ENCODE peak calls at places on chromosomes 13 and 19, in six cellular contexts. S is neural progenitor cell; G is CD4-positive, alpha-beta T cell; C is SJSA1; P is IMR-90; J is transverse colon. E is an unnamed sample.

GRCh38 chr13:56182598-56182997 is 958.1 kb upstream of the PRR20A start:
- DNase-seq in J (no peak), C (no peak), S (no peak), G (no peak), P (no peak), E (no peak)

GRCh38 chr13:39402221-39402620 is 200.8 kb downstream of the LHFPL6 start:
- DNase-seq in G (no peak), P (no peak), J (no peak), C (no peak), S (no peak), E (no peak)

GRCh38 chr19:37928527-37929286 is 21.7 kb downstream of the SIPA1L3 start:
- DNase-seq in C (no peak), S (no peak), G (no peak), J (no peak), P (no peak), E (no peak)

GRCh38 chr13:84362777-84363176 is 480.5 kb upstream of the SLITRK1 start:
- DNase-seq in S (no peak), P (no peak), C (no peak), G (no peak), J (no peak), E (no peak)

GRCh38 chr19:45211751-45212381 is 33.3 kb downstream of the BLOC1S3 start:
- DNase-seq in C (no peak), P (no peak), G (no peak), S (no peak), J (no peak), E (no peak)

GRCh38 chr19:38385804-38386257 is 2.0 kb downstream of the GGN start:
- DNase-seq in G (no peak), J (no peak), C (no peak), P (no peak), S (peak), E (no peak)

GRCh38 chr13:99382428-99383133 is 75.4 kb upstream of the GPR183 start:
- DNase-seq in P (no peak), C (no peak), G (no peak), J (peak), S (no peak), E (no peak)

GRCh38 chr13:75907044-75907443 is 270.9 kb downstream of the LMO7 start:
- DNase-seq in G (no peak), J (no peak), C (no peak), S (no peak), P (no peak), E (no peak)

GRCh38 chr13:101309014-101309619 is 107.2 kb downstream of the NALCN start:
- DNase-seq in C (peak), P (peak), S (no peak), G (no peak), J (no peak), E (no peak)

GRCh38 chr13:100987993-100988392 is 313.4 kb upstream of the TMTC4 start:
- DNase-seq in P (peak), C (no peak), G (no peak), S (peak), J (no peak), E (no peak)

GRCh38 chr13:36323951-36324566 is 22.1 kb downstream of the SPART start:
- DNase-seq in J (no peak), G (no peak), P (peak), S (no peak), C (peak), E (no peak)

GRCh38 chr19:1364070-1364719 is 19.5 kb upstream of the NDUFS7 start:
- DNase-seq in S (no peak), G (no peak), C (no peak), J (no peak), P (peak), E (no peak)

GRCh38 chr13:99405966-99406365 is 95.3 kb upstream of the TM9SF2 start:
- DNase-seq in G (no peak), P (no peak), J (no peak), S (no peak), C (no peak), E (no peak)

GRCh38 chr13:41384749-41385503 is 72.4 kb upstream of the RGCC start:
- DNase-seq in C (no peak), S (no peak), P (peak), G (no peak), J (no peak), E (no peak)

GRCh38 chr13:98937911-98938381 is 39.9 kb downstream of the DOCK9 start:
- DNase-seq in G (no peak), C (no peak), P (peak), J (no peak), S (peak), E (no peak)

GRCh38 chr13:99376924-99377323 is 69.7 kb upstream of the GPR183 start:
- DNase-seq in C (no peak), P (no peak), S (no peak), J (no peak), G (no peak), E (no peak)

GRCh38 chr13:37344051-37344450 is 238.6 kb upstream of the CSNK1A1L start:
- DNase-seq in G (no peak), C (no peak), J (no peak), S (no peak), P (no peak), E (no peak)

GRCh38 chr19:42596391-42597071 is 1.8 kb upstream of the CEACAM8 start:
- DNase-seq in J (peak), G (peak), S (peak), P (no peak), C (peak), E (peak)

DNA sequence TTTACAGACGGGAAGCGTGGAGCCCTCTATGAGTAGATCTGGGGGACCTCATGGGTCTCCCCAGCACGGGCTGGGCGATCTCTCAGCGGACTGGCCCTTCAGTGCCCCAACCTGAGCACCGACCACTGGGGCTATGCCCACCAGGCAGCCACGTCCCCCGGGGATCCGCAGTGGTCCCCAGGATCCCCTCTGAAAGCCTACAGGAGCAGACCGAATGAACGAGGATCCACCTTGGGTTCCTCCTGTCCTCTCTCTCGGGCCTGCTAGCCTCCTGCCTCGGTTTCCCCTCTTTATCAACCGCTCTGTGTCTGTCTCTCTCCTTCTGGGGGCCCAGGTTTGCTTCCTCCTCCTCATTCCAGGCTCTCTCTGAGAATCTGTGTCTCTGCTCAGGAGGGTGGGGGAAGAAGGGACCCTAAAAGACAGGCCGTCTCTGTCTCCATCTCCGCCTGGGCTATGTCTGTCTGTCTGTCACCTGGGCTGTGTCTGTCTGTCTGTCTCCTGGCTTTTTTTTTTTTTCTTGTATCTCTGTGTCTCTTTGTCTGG is 2.0 kb upstream of the MEIS3 start:
- DNase-seq in G (no peak), C (no peak), P (no peak), J (no peak), S (no peak), E (no peak)
- H3K27ac ChIP-seq in G (no peak), C (no peak), P (no peak), J (no peak), S (no peak), E (no peak)

DNA sequence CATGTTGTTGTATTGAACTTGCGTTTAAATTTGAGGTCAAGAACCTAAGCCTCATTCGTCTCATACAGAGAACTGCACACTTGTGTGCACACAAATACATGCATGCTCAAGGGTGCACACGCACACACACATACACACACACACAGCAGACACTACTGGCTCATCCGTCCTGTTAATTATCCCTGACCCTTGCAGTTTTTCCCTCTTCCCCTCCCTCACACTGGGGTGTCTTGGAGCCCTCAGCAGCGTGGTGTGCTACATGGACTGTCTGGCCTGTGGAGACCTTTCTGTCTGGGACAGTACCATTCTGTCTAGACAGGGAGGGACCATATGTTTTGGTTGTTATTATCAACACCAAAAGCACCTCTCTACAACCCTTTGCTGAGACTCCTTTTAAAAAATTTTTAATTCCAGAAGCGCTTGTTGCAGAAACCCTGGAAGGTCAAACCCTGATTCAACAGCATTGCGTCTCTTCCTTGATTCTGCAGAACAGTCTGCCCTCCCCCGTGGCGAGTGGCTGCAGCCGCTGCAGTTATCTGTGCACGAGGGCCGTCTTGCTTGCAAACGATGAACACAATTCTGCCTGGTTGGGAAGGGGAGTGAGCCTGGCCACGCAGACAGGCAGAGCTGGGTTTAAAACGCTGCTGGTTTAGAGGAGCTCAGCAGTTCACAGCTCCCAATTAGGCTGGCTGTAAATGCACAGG is 374.0 kb downstream of the IRS2 start:
- DNase-seq in G (no peak), J (peak), S (peak), P (peak), C (peak), E (no peak)
- H3K27ac ChIP-seq in G (no peak), J (no peak), S (no peak), P (no peak), C (no peak), E (no peak)

GRCh38 chr13:46515793-46516192 is 37.2 kb upstream of the LRCH1 start:
- DNase-seq in S (no peak), G (no peak), C (no peak), P (no peak), J (no peak), E (no peak)
- H3K27ac ChIP-seq in S (no peak), G (no peak), C (peak), P (no peak), J (no peak), E (no peak)

DNA sequence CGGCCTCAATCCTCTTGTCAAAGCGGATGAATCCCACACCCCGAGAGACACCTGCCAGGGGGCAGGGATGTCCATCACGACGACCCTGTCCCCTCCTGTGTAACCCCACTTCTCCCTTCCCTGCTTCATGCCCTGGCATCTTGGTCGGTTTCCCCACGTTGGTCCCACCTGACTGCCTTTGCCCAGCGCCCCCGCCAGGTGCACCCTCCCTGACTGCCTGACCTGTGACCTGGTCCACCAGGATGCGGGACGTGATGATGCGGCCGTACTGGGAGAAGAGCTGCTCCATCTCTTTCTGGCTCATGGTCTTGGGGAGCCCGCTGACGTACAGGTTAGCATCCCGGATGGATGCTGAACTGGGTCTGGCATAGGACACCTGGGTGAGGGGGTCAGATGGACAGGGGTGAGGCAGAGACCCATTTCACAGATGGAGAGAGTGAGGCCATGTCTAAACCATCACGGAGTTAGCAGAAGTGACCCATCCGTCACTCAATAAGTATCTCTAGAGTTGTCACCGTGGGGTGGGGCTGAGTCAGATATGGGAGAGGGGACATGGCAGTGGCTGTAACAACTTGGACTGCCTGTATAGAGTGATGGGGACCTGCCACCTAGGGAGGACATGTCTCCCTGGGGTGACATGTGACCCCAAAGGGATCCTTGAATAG is 22.5 kb downstream of the ELAVL3 start:
- DNase-seq in P (no peak), G (no peak), J (no peak), S (no peak), C (no peak), E (no peak)
- H3K27ac ChIP-seq in P (no peak), G (no peak), J (no peak), S (no peak), C (no peak), E (peak)

DNA sequence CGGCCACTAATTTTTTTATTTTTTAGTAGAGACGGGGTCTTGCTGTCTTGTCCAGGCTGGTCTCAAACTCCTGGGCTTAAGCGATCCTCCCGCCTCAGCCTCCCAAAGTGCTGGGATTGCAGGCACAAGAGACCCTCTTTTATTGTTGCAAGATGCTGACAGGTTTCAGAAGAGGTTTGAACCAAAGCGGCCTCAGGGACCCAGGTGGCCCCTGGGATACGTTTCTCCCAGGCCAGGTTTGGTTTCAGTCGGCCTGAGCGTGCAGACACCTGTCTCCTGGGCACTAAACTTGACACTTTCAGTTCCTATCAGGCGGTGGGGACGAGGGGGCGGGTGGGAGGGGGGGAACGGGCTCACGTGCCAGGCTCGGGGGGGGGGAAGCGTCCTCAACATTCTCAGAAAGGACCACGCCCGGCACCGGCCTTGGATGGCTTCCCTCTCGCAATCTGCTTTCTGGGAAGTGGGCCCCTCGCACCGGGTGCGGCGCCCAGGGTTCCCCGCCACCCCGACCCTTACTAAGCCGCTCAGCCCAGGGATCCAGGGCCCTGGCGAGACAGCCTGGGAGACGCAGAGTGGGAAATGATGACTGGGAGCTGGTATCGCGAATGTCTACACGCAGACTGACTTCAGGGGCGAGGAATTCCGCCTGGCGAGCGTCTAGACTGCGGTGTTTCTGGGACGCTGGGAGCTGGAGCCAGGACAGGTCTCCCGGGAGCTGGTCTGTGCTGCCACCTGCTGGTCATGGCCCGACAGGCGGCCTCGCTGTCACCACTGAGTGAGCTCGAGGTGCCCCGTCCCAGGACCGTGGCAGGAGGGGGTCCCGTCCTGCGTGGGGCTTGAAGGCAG is 91.6 kb downstream of the GNG7 start:
- DNase-seq in P (peak), G (peak), C (peak), S (peak), J (peak), E (peak)
- H3K27ac ChIP-seq in P (peak), G (no peak), C (peak), S (no peak), J (peak), E (no peak)

GRCh38 chr13:19794552-19795143 is 11.9 kb upstream of the PSPC1 start:
- DNase-seq in G (no peak), S (no peak), J (no peak), P (no peak), C (no peak), E (no peak)
- H3K27ac ChIP-seq in G (no peak), S (no peak), J (no peak), P (peak), C (no peak), E (no peak)

DNA sequence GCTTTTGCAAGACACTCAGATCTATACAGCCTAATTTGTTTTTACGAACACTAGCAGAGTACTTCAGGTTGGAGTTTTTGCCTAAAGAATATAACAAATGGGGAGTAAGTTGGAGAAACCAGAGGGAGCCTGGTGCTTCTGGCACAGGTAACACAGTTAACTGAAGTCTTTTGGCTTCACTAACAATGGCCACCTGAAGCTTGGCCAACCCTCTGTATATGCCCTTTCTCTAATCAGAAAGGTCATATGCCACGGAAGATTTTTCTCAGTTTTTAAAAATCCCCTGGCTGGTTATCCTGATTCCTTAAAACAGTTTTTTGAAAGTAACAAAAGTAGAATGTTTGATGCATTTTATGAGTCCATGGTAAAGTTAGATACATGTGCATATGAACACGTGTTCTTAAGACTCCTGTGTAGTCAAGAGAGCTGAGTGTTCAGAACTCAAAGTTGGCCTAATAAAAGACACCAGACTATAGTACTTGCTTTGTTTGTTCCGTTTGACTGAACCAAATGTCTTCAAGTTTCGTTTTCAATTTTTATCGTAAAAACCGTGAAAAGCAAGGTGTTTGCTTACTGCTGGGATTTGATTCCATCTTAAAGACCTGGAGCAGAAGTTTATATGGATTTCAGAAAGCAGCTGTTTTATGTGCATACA is 137.5 kb downstream of the KCNRG start:
- DNase-seq in C (no peak), J (no peak), G (no peak), S (no peak), P (no peak), E (no peak)
- H3K27ac ChIP-seq in C (peak), J (no peak), G (no peak), S (no peak), P (no peak), E (no peak)